ENCODE peak calls at places on chromosome 7, in four cellular contexts. Z, E, T and B are unnamed samples.

GRCh38 chr7:55565693-55566092 is 6.6 kb downstream of the VOPP1 start:
- DNase-seq in Z (no peak), T (no peak), E (peak; percentile 48), B (peak; percentile 18)

GRCh38 chr7:44056681-44057080 is 8.7 kb downstream of the PGAM2 start:
- DNase-seq in Z (no peak), E (no peak), T (no peak), B (no peak)

GRCh38 chr7:81990395-81990794 is 220.5 kb upstream of the HGF start:
- DNase-seq in Z (no peak), E (peak; percentile 12), T (peak; percentile 20), B (peak; percentile 33)

GRCh38 chr7:102431617-102432298 is 1.6 kb upstream of the ORAI2 start:
- DNase-seq in T (no peak), Z (no peak), E (no peak), B (no peak)

GRCh38 chr7:73721237-73721848 is 1.9 kb upstream of the STX1A start:
- DNase-seq in E (no peak), T (no peak), Z (no peak), B (no peak)

GRCh38 chr7:128112018-128112780 is 81.0 kb upstream of the LRRC4 start:
- DNase-seq in T (no peak), E (no peak), Z (no peak), B (no peak)

GRCh38 chr7:120997902-120998301 is 9.4 kb downstream of the CPED1 start:
- DNase-seq in Z (no peak), T (no peak), E (no peak), B (no peak)

GRCh38 chr7:130632111-130632510 is 36.4 kb downstream of the COPG2 start:
- DNase-seq in T (peak; percentile 49), Z (no peak), E (peak; percentile 26), B (peak; percentile 26)

GRCh38 chr7:124898523-124898922 is 31.1 kb downstream of the POT1 start:
- DNase-seq in Z (no peak), E (no peak), T (no peak), B (no peak)

GRCh38 chr7:74479961-74480829 is 26.5 kb downstream of the GTF2IRD1 start:
- DNase-seq in Z (peak; percentile 89), E (no peak), T (peak; percentile 82), B (peak; percentile 92)

GRCh38 chr7:7830122-7830878 is 111.9 kb upstream of the RPA3 start:
- DNase-seq in E (no peak), T (no peak), Z (no peak), B (no peak)

GRCh38 chr7:120783721-120784120 is 74.2 kb downstream of the TSPAN12 start:
- DNase-seq in T (no peak), Z (no peak), E (no peak), B (no peak)

GRCh38 chr7:92850506-92850905 is 14.1 kb upstream of the CDK6 start:
- DNase-seq in T (no peak), Z (no peak), E (no peak), B (no peak)

GRCh38 chr7:158424011-158424410 is 163.6 kb downstream of the PTPRN2 start:
- DNase-seq in E (no peak), Z (no peak), T (no peak), B (no peak)

GRCh38 chr7:87155788-87156187 is 3.5 kb downstream of the DMTF1 start:
- DNase-seq in T (peak; percentile 8), Z (no peak), E (no peak), B (no peak)

GRCh38 chr7:31497501-31497900 is 16.4 kb upstream of the ITPRID1 start:
- DNase-seq in T (no peak), Z (no peak), E (no peak), B (no peak)
- H2AFZ ChIP-seq in T (no peak overlapping the region), Z (no peak overlapping the region), E (no peak overlapping the region), B (no peak overlapping the region)

GRCh38 chr7:24817339-24817738 is 60.1 kb upstream of the GSDME start:
- DNase-seq in Z (no peak), T (no peak), E (no peak), B (no peak)

GRCh38 chr7:24821045-24821853 is 64.0 kb upstream of the GSDME start:
- DNase-seq in T (peak; percentile 81), Z (no peak), E (peak; percentile 95), B (peak; percentile 99)

GRCh38 chr7:24824400-24824799 is 67.1 kb upstream of the GSDME start:
- DNase-seq in E (peak; percentile 75), Z (no peak), T (no peak), B (no peak)

GRCh38 chr7:24819916-24820689 is 62.8 kb upstream of the GSDME start:
- DNase-seq in T (peak; percentile 85), Z (peak; percentile 95), E (peak; percentile 84), B (peak; percentile 92)

DNA sequence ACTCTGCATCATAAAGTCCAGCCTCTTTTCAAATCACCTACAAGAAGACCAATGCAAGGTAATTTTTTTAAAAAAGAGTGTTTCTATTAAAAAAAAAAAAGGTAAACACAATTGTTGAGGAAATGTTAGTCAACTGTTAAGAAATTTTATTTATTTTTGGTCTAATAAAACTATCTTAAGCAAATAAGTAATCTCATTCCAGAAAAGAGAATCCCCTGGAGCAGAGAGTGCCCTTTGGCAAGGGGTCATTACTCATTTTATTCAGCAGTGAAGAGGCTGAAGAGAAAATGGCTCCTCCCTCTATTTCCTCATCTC is 63.4 kb upstream of the GSDME start:
- DNase-seq in Z (no peak), E (no peak), T (no peak), B (no peak)
- H3K4me1 ChIP-seq in Z (no peaks in the 10 kb centered on the region), E (peaks cover 54% of the 10 kb centered on the region), T (peaks cover 18% of the 10 kb centered on the region), B (peaks cover 25% of the 10 kb centered on the region)

DNA sequence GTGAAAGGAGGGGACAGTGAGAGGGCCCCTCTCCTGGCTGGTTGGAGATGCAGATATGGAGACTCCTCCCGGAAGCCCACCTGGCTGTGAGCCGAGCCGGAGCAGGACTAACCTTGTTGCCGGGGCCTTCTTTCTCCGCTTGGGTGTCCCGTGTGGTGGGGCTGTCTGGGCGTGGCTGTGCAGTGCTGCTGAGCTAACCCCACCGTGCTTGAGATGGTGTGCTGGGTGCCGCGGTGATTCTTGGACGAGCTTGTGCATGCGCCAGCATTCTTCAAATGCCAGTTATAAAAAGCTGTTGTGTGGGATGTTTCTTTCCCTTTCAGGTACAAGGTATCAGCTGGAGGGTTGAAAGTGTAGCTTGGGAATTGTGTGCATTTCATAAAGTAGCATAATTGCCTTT is 48.8 kb downstream of the DAGLB start:
- DNase-seq in T (no peak), Z (peak; percentile 46), E (no peak), B (peak; percentile 62)
- H3K79me2 ChIP-seq in T (peaks cover 84% of the 10 kb centered on the region), Z (peaks cover 87% of the 10 kb centered on the region), E (peaks cover 85% of the 10 kb centered on the region), B (peaks cover 80% of the 10 kb centered on the region)

GRCh38 chr7:23022831-23023230 is 8.9 kb upstream of the HYCC1 start:
- DNase-seq in Z (no peak), E (no peak), T (no peak), B (no peak)
- H2AFZ ChIP-seq in Z (no peak overlapping the region), E (no peak overlapping the region), T (no peak overlapping the region), B (no peak overlapping the region)

GRCh38 chr7:45919947-45920542 is 1.0 kb downstream of the IGFBP3 start:
- DNase-seq in E (no peak), Z (no peak), T (no peak), B (peak; percentile 11)
- H3K4me1 ChIP-seq in E (peaks cover 3% of the 10 kb centered on the region), Z (peaks cover 49% of the 10 kb centered on the region), T (peaks cover 28% of the 10 kb centered on the region), B (peaks cover 13% of the 10 kb centered on the region)